ENCODE peak calls at places on chromosomes 6 and 20, in seven cellular contexts. C, X, F, L, Z, J and O are unnamed samples.

GRCh38 chr20:38001173-38001875 is 31.9 kb downstream of the TTI1 start:
- DNase-seq in C (no peak), X (peak; percentile 76), F (peak; percentile 22), L (no peak), Z (peak; percentile 88), J (no peak), O (peak; percentile 36)

GRCh38 chr6:146050168-146050567 is 21.3 kb downstream of the GRM1 start:
- DNase-seq in C (no peak), X (no peak), F (no peak), L (no peak), Z (no peak), J (no peak), O (no peak)

GRCh38 chr6:160690458-160690857 is 11.6 kb upstream of the PLG start:
- DNase-seq in C (no peak), X (no peak), F (no peak), L (no peak), Z (no peak), J (no peak), O (no peak)

GRCh38 chr6:45420083-45420908 is 42.6 kb upstream of the SUPT3H start:
- DNase-seq in C (no peak), X (peak; percentile 29), F (no peak), L (peak; percentile 69), Z (peak; percentile 77), J (peak; percentile 83), O (peak; percentile 10)

GRCh38 chr6:2558098-2558770 is 192.5 kb downstream of the MYLK4 start:
- DNase-seq in C (no peak), X (no peak), F (no peak), L (no peak), Z (no peak), J (no peak), O (no peak)

GRCh38 chr6:160790028-160790792 is 88.2 kb downstream of the PLG start:
- DNase-seq in C (peak; percentile 23), X (no peak), F (no peak), L (peak; percentile 17), Z (peak; percentile 21), J (no peak), O (no peak)

GRCh38 chr6:89508755-89509563 is 76.0 kb downstream of the ANKRD6 start:
- DNase-seq in C (no peak), X (no peak), F (no peak), L (no peak), Z (no peak), J (no peak), O (no peak)

GRCh38 chr6:67129780-67130179 is 1422.8 kb upstream of the EYS start:
- DNase-seq in C (no peak), X (no peak), F (no peak), L (peak; percentile 9), Z (no peak), J (no peak), O (no peak)

GRCh38 chr6:30988209-30988825 is 4.8 kb downstream of the MUC21 start:
- DNase-seq in C (peak; percentile 57), X (no peak), F (no peak), L (no peak), Z (no peak), J (no peak), O (peak; percentile 26)

GRCh38 chr6:166005846-166006592 is 161.6 kb downstream of the TBXT start:
- DNase-seq in C (no peak), X (no peak), F (no peak), L (peak; percentile 70), Z (peak; percentile 80), J (no peak), O (peak; percentile 74)

GRCh38 chr6:85403331-85404015 is 46.4 kb upstream of the NT5E start:
- DNase-seq in C (no peak), X (peak; percentile 90), F (no peak), L (no peak), Z (peak; percentile 91), J (peak; percentile 14), O (peak; percentile 28)

GRCh38 chr6:144912474-144912873 is 627.3 kb downstream of the UTRN start:
- DNase-seq in C (no peak), X (peak; percentile 9), F (no peak), L (no peak), Z (peak; percentile 90), J (no peak), O (no peak)

GRCh38 chr6:5091210-5091609 is 6.1 kb downstream of the PPP1R3G start:
- DNase-seq in C (no peak), X (no peak), F (no peak), L (no peak), Z (no peak), J (no peak), O (no peak)

GRCh38 chr6:42249279-42249678 is 31.6 kb upstream of the MRPS10 start:
- DNase-seq in C (no peak), X (no peak), F (no peak), L (no peak), Z (peak; percentile 39), J (no peak), O (no peak)

GRCh38 chr20:58069796-58070663 is 158.4 kb downstream of the ANKRD60 start:
- DNase-seq in C (no peak), X (no peak), F (no peak), L (no peak), Z (no peak), J (no peak), O (no peak)

GRCh38 chr20:9609892-9610502 is 95.6 kb downstream of the LAMP5 start:
- DNase-seq in C (peak; percentile 42), X (peak; percentile 82), F (no peak), L (peak; percentile 85), Z (peak; percentile 65), J (peak; percentile 84), O (peak; percentile 81)

GRCh38 chr6:87881342-87881895 is 166.2 kb upstream of the SPACA1 start:
- DNase-seq in C (no peak), X (no peak), F (no peak), L (no peak), Z (no peak), J (no peak), O (no peak)

GRCh38 chr6:4637691-4638433 is 138.3 kb upstream of the CDYL start:
- DNase-seq in C (peak; percentile 46), X (peak; percentile 72), F (no peak), L (no peak), Z (peak; percentile 86), J (no peak), O (peak; percentile 39)

GRCh38 chr6:129863664-129864063 is 2.5 kb upstream of the TMEM244 start:
- DNase-seq in C (no peak), X (no peak), F (peak; percentile 26), L (no peak), Z (peak; percentile 82), J (no peak), O (no peak)

GRCh38 chr6:7087491-7087979 is 20.2 kb upstream of the RREB1 start:
- DNase-seq in C (no peak), X (no peak), F (no peak), L (no peak), Z (no peak), J (peak; percentile 29), O (peak; percentile 75)
- H3K4me3 ChIP-seq in C (no peak overlapping the region), X (no peak overlapping the region), F (no peak overlapping the region), L (no peak overlapping the region), Z (peak overlapping the region; percentile 77), J (peak overlapping the region; percentile 52), O (no peak overlapping the region)

GRCh38 chr20:62474585-62475026 is 1.2 kb downstream of the GATA5 start:
- DNase-seq in C (no peak), X (no peak), F (no peak), L (no peak), Z (no peak), J (no peak), O (no peak)

GRCh38 chr20:62475027-62475818 is 572 bp downstream of the GATA5 start:
- DNase-seq in C (no peak), X (no peak), F (no peak), L (peak; percentile 54), Z (no peak), J (no peak), O (no peak)

GRCh38 chr20:62477669-62478450 is 2.1 kb upstream of the GATA5 start:
- DNase-seq in C (no peak), X (no peak), F (no peak), L (peak; percentile 74), Z (no peak), J (no peak), O (no peak)

GRCh38 chr20:62475819-62476073 is at the start of gene GATA5:
- DNase-seq in C (no peak), X (no peak), F (no peak), L (no peak), Z (no peak), J (no peak), O (peak; percentile 85)

DNA sequence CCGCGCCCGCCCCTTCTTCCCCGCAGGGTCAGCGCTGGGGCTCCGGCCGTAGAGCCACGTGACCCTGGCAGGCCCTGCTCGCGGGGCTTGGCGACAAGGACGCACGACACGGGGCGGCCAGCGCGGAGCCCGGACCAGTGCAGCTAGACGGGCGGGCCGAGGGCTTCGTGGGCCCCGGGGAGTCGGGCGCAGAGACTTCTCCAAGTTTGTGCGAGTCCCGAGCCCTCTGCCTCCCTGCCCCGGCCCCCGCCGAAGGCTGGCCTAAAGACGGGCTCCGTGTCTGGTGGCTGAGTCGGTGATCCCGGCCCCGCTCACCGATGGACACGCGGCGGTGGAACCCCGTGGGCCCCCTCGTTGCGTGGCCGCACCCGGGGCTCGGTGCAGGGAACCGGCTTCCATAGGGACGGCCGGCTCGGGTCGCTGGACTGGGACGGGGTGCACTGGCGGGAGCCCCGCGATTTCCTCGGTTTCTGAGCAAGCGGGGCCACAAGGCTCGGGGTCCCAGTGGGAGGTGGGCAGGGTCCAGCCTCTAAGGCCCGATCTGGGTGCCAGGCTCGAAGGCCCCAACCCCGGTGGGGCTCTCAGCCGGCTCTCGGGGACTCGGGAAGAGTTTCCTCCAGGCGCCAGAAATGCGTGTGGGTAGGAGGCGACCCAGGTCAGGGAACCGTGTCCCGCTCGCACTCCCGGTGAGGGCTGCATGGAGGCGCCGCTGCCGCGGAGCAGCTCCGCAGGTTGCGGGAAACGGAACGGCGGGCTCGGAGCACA is 461 bp upstream of the GATA5 start:
- DNase-seq in C (peak; percentile 90), X (no peak), F (peak; percentile 50), L (peak; percentile 83), Z (peak; percentile 20), J (no peak), O (no peak)
- TF ChIP-seq EZH2 in C (no peak), X (peak; percentile 81), F (peak; percentile 98), L (peak; percentile 90), Z (peak; percentile 94), J (peak; percentile 68), O (no peak)

GRCh38 chr6:127195833-127196232 is 70.8 kb upstream of the RNF146 start:
- DNase-seq in C (no peak), X (no peak), F (no peak), L (no peak), Z (no peak), J (no peak), O (no peak)

GRCh38 chr6:127191716-127192115 is 73.2 kb downstream of the RSPO3 start:
- DNase-seq in C (no peak), X (peak; percentile 24), F (no peak), L (no peak), Z (peak; percentile 88), J (no peak), O (no peak)

GRCh38 chr6:127190552-127190951 is 72.1 kb downstream of the RSPO3 start:
- DNase-seq in C (no peak), X (peak; percentile 57), F (no peak), L (peak; percentile 36), Z (peak; percentile 80), J (peak; percentile 32), O (peak; percentile 46)

GRCh38 chr6:127188752-127189151 is 70.3 kb downstream of the RSPO3 start:
- DNase-seq in C (no peak), X (no peak), F (no peak), L (no peak), Z (peak; percentile 15), J (no peak), O (no peak)

GRCh38 chr6:127192911-127193503 is 73.7 kb upstream of the RNF146 start:
- DNase-seq in C (no peak), X (peak; percentile 72), F (no peak), L (no peak), Z (peak; percentile 81), J (no peak), O (no peak)
- H3K4me3 ChIP-seq in C (no peak overlapping the region), X (no peak overlapping the region), F (no peak overlapping the region), L (no peak overlapping the region), Z (no peak overlapping the region), J (no peak overlapping the region), O (no peak overlapping the region)

GRCh38 chr6:1390071-1390804 is 862 bp downstream of the FOXF2 start:
- DNase-seq in C (no peak), X (peak; percentile 18), F (no peak), L (peak; percentile 76), Z (peak; percentile 82), J (no peak), O (no peak)
- TF ChIP-seq EZH2 in C (no peak), X (peak; percentile 99), F (no peak), L (peak; percentile 99), Z (no peak), J (no peak), O (peak; percentile 80)